ENCODE peak calls at places on chromosome 12, in seven cellular contexts. U is breast epithelium; W is stomach; H is MM.1S; Y is HCT116; Z is effector memory CD4-positive, alpha-beta T cell; P is thoracic aorta. T is an unnamed sample.

GRCh38 chr12:92859650-92860386 is 69.3 kb downstream of the EEA1 start:
- DNase-seq in U (no peak), W (no peak), H (no peak), Y (no peak), Z (no peak), P (no peak), T (no peak)

GRCh38 chr12:128367961-128368360 is 101.0 kb downstream of the TMEM132C start:
- DNase-seq in U (no peak), W (no peak), H (no peak), Y (no peak), Z (no peak), P (no peak), T (no peak)

GRCh38 chr12:95114766-95115450 is 41.5 kb upstream of the NR2C1 start:
- DNase-seq in U (no peak), W (no peak), H (no peak), Y (no peak), Z (no peak), P (no peak), T (no peak)

GRCh38 chr12:11633968-11634367 is 15.5 kb upstream of the ETV6 start:
- DNase-seq in U (no peak), W (no peak), H (no peak), Y (no peak), Z (no peak), P (no peak), T (no peak)

GRCh38 chr12:12714276-12715001 is 2.7 kb upstream of the CDKN1B start:
- DNase-seq in U (no peak), W (peak; percentile 54), H (peak; percentile 89), Y (no peak), Z (peak; percentile 41), P (no peak), T (peak; percentile 75)

GRCh38 chr12:111180830-111181726 is 187.8 kb downstream of the PHETA1 start:
- DNase-seq in U (peak; percentile 17), W (peak; percentile 53), H (no peak), Y (no peak), Z (no peak), P (peak; percentile 14), T (peak; percentile 66)

GRCh38 chr12:93626160-93626559 is 51.0 kb upstream of the CRADD start:
- DNase-seq in U (no peak), W (no peak), H (no peak), Y (no peak), Z (no peak), P (no peak), T (no peak)

GRCh38 chr12:100371146-100371545 is 14.3 kb downstream of the SLC17A8 start:
- DNase-seq in U (no peak), W (no peak), H (no peak), Y (no peak), Z (no peak), P (no peak), T (no peak)

GRCh38 chr12:128549621-128550020 is 274.1 kb downstream of the SLC15A4 start:
- DNase-seq in U (no peak), W (no peak), H (no peak), Y (no peak), Z (no peak), P (no peak), T (no peak)

GRCh38 chr12:5624873-5625272 is 193.0 kb downstream of the NTF3 start:
- DNase-seq in U (no peak), W (no peak), H (no peak), Y (no peak), Z (no peak), P (no peak), T (no peak)

GRCh38 chr12:99282670-99283069 is 364.9 kb upstream of the GARIN6 start:
- DNase-seq in U (no peak), W (no peak), H (no peak), Y (no peak), Z (no peak), P (no peak), T (no peak)

GRCh38 chr12:68342966-68343365 is 10.8 kb upstream of the MDM1 start:
- DNase-seq in U (no peak), W (no peak), H (no peak), Y (no peak), Z (no peak), P (no peak), T (no peak)

GRCh38 chr12:17358850-17359249 is 731.1 kb downstream of the RERGL start:
- DNase-seq in U (no peak), W (no peak), H (no peak), Y (no peak), Z (no peak), P (no peak), T (no peak)

GRCh38 chr12:120444676-120445075 is 1.5 kb downstream of the TRIAP1 start:
- DNase-seq in U (no peak), W (no peak), H (no peak), Y (no peak), Z (no peak), P (no peak), T (no peak)
- H3K36me3 ChIP-seq in U (no peaks in the 10 kb centered on the region), W (peaks cover 57% of the 10 kb centered on the region), H (no peaks in the 10 kb centered on the region), Y (peaks cover 40% of the 10 kb centered on the region), Z (peaks cover 22% of the 10 kb centered on the region), P (peaks cover 12% of the 10 kb centered on the region), T (no peaks in the 10 kb centered on the region)

GRCh38 chr12:104295954-104296353 is 7.6 kb upstream of the EID3 start:
- DNase-seq in U (no peak), W (no peak), H (no peak), Y (no peak), Z (no peak), P (no peak), T (no peak)
- H3K36me3 ChIP-seq in U (no peaks in the 10 kb centered on the region), W (peaks cover 90% of the 10 kb centered on the region), H (peaks cover 8% of the 10 kb centered on the region), Y (peaks cover 65% of the 10 kb centered on the region), Z (peaks cover 8% of the 10 kb centered on the region), P (peaks cover 31% of the 10 kb centered on the region), T (no peaks in the 10 kb centered on the region)

GRCh38 chr12:124469193-124469888 is 98.1 kb downstream of the NCOR2 start:
- DNase-seq in U (no peak), W (no peak), H (no peak), Y (no peak), Z (peak; percentile 21), P (no peak), T (no peak)

GRCh38 chr12:124465473-124465872 is 101.9 kb downstream of the NCOR2 start:
- DNase-seq in U (no peak), W (no peak), H (no peak), Y (no peak), Z (no peak), P (no peak), T (no peak)

GRCh38 chr12:124464830-124465229 is 102.6 kb downstream of the NCOR2 start:
- DNase-seq in U (no peak), W (no peak), H (no peak), Y (no peak), Z (no peak), P (no peak), T (no peak)

GRCh38 chr12:124464062-124464461 is 103.3 kb downstream of the NCOR2 start:
- DNase-seq in U (no peak), W (no peak), H (no peak), Y (no peak), Z (no peak), P (no peak), T (peak; percentile 54)

DNA sequence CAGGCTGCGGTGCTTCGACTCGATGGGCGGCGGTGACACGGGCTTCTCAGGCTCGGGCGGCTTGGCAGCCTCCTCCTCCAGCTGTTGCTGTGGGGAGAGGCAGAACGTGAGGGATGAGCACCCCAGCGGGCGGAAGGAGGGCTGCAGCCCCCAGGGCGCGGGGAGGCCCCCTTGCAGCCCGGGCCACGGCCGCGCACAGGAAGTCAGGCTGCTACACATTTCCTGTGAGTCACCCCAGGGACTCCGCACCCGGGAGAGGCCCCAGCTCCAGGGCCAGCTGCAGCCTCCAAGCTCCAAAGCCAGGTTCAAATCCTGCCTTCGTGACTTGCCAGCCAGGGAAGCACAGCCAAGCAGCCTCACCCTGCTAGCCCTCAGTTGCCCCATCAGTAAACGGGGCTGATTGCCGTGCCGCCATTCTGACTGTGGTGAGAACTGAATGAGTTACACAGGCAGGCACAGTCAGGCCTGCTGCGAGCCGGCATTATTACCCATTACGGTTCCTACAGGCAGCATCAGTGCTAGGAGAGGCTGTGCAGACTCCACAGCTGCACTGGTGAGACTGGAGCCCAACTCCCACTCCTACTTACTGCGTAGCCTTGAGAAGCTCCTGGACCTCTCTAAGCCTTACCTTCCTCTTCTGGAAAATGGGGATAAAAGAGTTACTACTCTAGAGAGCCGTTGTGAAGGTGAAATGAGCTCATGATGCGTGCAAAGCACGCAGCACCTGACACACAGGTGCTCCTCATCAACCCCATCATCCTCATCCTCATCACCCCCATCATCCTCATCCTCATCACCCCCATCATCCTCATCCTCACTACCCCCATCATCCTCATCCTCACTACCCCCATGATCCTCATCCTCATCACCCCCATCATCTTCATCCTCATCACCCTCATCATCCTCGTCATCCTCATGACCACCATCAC is 100.9 kb downstream of the NCOR2 start:
- DNase-seq in U (no peak), W (peak; percentile 57), H (no peak), Y (no peak), Z (peak; percentile 83), P (no peak), T (peak; percentile 54)
- H3K36me3 ChIP-seq in U (peaks cover 3% of the 10 kb centered on the region), W (peaks cover 77% of the 10 kb centered on the region), H (no peaks in the 10 kb centered on the region), Y (peaks cover 25% of the 10 kb centered on the region), Z (peaks cover 7% of the 10 kb centered on the region), P (peaks cover 40% of the 10 kb centered on the region), T (no peaks in the 10 kb centered on the region)

GRCh38 chr12:57718641-57719528 is 19.7 kb downstream of the AGAP2 start:
- DNase-seq in U (peak; percentile 2), W (no peak), H (no peak), Y (no peak), Z (no peak), P (no peak), T (no peak)
- H3K36me3 ChIP-seq in U (peaks cover 7% of the 10 kb centered on the region), W (peaks cover 84% of the 10 kb centered on the region), H (no peaks in the 10 kb centered on the region), Y (peaks cover 3% of the 10 kb centered on the region), Z (peaks cover 68% of the 10 kb centered on the region), P (peaks cover 66% of the 10 kb centered on the region), T (peaks cover 11% of the 10 kb centered on the region)

GRCh38 chr12:109504068-109504467 is 26.6 kb downstream of the UBE3B start:
- DNase-seq in U (no peak), W (no peak), H (no peak), Y (no peak), Z (no peak), P (no peak), T (no peak)
- H3K36me3 ChIP-seq in U (peaks cover 17% of the 10 kb centered on the region), W (peaks cover 100% of the 10 kb centered on the region), H (no peaks in the 10 kb centered on the region), Y (peaks cover 9% of the 10 kb centered on the region), Z (peaks cover 83% of the 10 kb centered on the region), P (peaks cover 76% of the 10 kb centered on the region), T (peaks cover 6% of the 10 kb centered on the region)